ENCODE peak calls at places on chromosomes 5 and 9, in five cellular contexts. One of them, this sample, is unnamed.

GRCh38 chr5:10355071-10355889 is 1.8 kb downstream of the MARCHF6 start:
- DNase-seq in stimulated activated CD4-positive, alpha-beta T cell treated with anti-CD3 and anti-CD28 coated beads, TNF-alpha, amount 100 ng/mL, for 48 hours: no peak
- DNase-seq in GM19239: no peak
- DNase-seq in EL: peak; percentile 80
- DNase-seq in osteocyte: no peak
- DNase-seq in this sample: no peak

GRCh38 chr5:179777909-179778308 is 15.9 kb upstream of the LTC4S start:
- DNase-seq in stimulated activated CD4-positive, alpha-beta T cell treated with anti-CD3 and anti-CD28 coated beads, TNF-alpha, amount 100 ng/mL, for 48 hours: no peak
- DNase-seq in GM19239: no peak
- DNase-seq in EL: no peak
- DNase-seq in osteocyte: no peak
- DNase-seq in this sample: no peak

GRCh38 chr5:15993334-15993733 is 186.3 kb downstream of the MARCHF11 start:
- DNase-seq in stimulated activated CD4-positive, alpha-beta T cell treated with anti-CD3 and anti-CD28 coated beads, TNF-alpha, amount 100 ng/mL, for 48 hours: no peak
- DNase-seq in GM19239: no peak
- DNase-seq in EL: peak; percentile 75
- DNase-seq in osteocyte: no peak
- DNase-seq in this sample: no peak

GRCh38 chr5:148922606-148923005 is 96.2 kb downstream of the ADRB2 start:
- DNase-seq in stimulated activated CD4-positive, alpha-beta T cell treated with anti-CD3 and anti-CD28 coated beads, TNF-alpha, amount 100 ng/mL, for 48 hours: no peak
- DNase-seq in GM19239: no peak
- DNase-seq in EL: no peak
- DNase-seq in osteocyte: no peak
- DNase-seq in this sample: no peak

GRCh38 chr5:74685979-74686631 is 1.1 kb downstream of the HEXB start:
- DNase-seq in stimulated activated CD4-positive, alpha-beta T cell treated with anti-CD3 and anti-CD28 coated beads, TNF-alpha, amount 100 ng/mL, for 48 hours: no peak
- DNase-seq in GM19239: peak; percentile 35
- DNase-seq in EL: peak; percentile 45
- DNase-seq in osteocyte: no peak
- DNase-seq in this sample: no peak

GRCh38 chr5:37208883-37209808 is 40.0 kb downstream of the CPLANE1 start:
- DNase-seq in stimulated activated CD4-positive, alpha-beta T cell treated with anti-CD3 and anti-CD28 coated beads, TNF-alpha, amount 100 ng/mL, for 48 hours: no peak
- DNase-seq in GM19239: no peak
- DNase-seq in EL: peak; percentile 25
- DNase-seq in osteocyte: no peak
- DNase-seq in this sample: no peak

GRCh38 chr9:16052146-16052545 is 499.3 kb downstream of the CCDC171 start:
- DNase-seq in stimulated activated CD4-positive, alpha-beta T cell treated with anti-CD3 and anti-CD28 coated beads, TNF-alpha, amount 100 ng/mL, for 48 hours: no peak
- DNase-seq in GM19239: no peak
- DNase-seq in EL: no peak
- DNase-seq in osteocyte: no peak
- DNase-seq in this sample: no peak

GRCh38 chr5:122849746-122850145 is 4.3 kb downstream of the SNX24 start:
- DNase-seq in stimulated activated CD4-positive, alpha-beta T cell treated with anti-CD3 and anti-CD28 coated beads, TNF-alpha, amount 100 ng/mL, for 48 hours: no peak
- DNase-seq in GM19239: no peak
- DNase-seq in EL: peak; percentile 49
- DNase-seq in osteocyte: no peak
- DNase-seq in this sample: no peak

GRCh38 chr9:5113523-5113922 is 71.9 kb downstream of the INSL6 start:
- DNase-seq in stimulated activated CD4-positive, alpha-beta T cell treated with anti-CD3 and anti-CD28 coated beads, TNF-alpha, amount 100 ng/mL, for 48 hours: no peak
- DNase-seq in GM19239: no peak
- DNase-seq in EL: no peak
- DNase-seq in osteocyte: peak; percentile 72
- DNase-seq in this sample: no peak

This sample was measured in esophagus muscularis mucosa.